ENCODE peak calls at places on chromosomes 13 and 19, in six cellular contexts. One of them, this sample, is unnamed.

GRCh38 chr19:1324792-1325567 is 39.3 kb downstream of the EFNA2 start:
- DNase-seq in T follicular helper cell: no peak
- DNase-seq in activated naive CD8-positive, alpha-beta T cell treated with anti-CD3 and anti-CD28 coated beads for 36 hours: peak; percentile 67
- DNase-seq in occipital lobe: no peak
- DNase-seq in GM19239: peak; percentile 15
- DNase-seq in aorta: peak; percentile 78
- DNase-seq in this sample: peak; percentile 93

GRCh38 chr13:61170791-61171330 is 244.8 kb downstream of the PCDH20 start:
- DNase-seq in T follicular helper cell: no peak
- DNase-seq in activated naive CD8-positive, alpha-beta T cell treated with anti-CD3 and anti-CD28 coated beads for 36 hours: no peak
- DNase-seq in occipital lobe: peak; percentile 21
- DNase-seq in GM19239: no peak
- DNase-seq in aorta: no peak
- DNase-seq in this sample: no peak

GRCh38 chr19:19595171-19595701 is 23.3 kb downstream of the PBX4 start:
- DNase-seq in T follicular helper cell: no peak
- DNase-seq in activated naive CD8-positive, alpha-beta T cell treated with anti-CD3 and anti-CD28 coated beads for 36 hours: no peak
- DNase-seq in occipital lobe: no peak
- DNase-seq in GM19239: no peak
- DNase-seq in aorta: no peak
- DNase-seq in this sample: no peak

GRCh38 chr13:31725841-31726240 is 13.5 kb upstream of the RXFP2 start:
- DNase-seq in T follicular helper cell: no peak
- DNase-seq in activated naive CD8-positive, alpha-beta T cell treated with anti-CD3 and anti-CD28 coated beads for 36 hours: no peak
- DNase-seq in occipital lobe: no peak
- DNase-seq in GM19239: no peak
- DNase-seq in aorta: no peak
- DNase-seq in this sample: no peak

GRCh38 chr13:108102771-108103170 is 112.6 kb downstream of the LIG4 start:
- DNase-seq in T follicular helper cell: no peak
- DNase-seq in activated naive CD8-positive, alpha-beta T cell treated with anti-CD3 and anti-CD28 coated beads for 36 hours: no peak
- DNase-seq in occipital lobe: no peak
- DNase-seq in GM19239: no peak
- DNase-seq in aorta: no peak
- DNase-seq in this sample: no peak

GRCh38 chr19:51354103-51354741 is 12.0 kb downstream of the ETFB start:
- DNase-seq in T follicular helper cell: no peak
- DNase-seq in activated naive CD8-positive, alpha-beta T cell treated with anti-CD3 and anti-CD28 coated beads for 36 hours: no peak
- DNase-seq in occipital lobe: no peak
- DNase-seq in GM19239: no peak
- DNase-seq in aorta: no peak
- DNase-seq in this sample: no peak

GRCh38 chr19:19105365-19106060 is 32.8 kb downstream of the TMEM161A start:
- DNase-seq in T follicular helper cell: no peak
- DNase-seq in activated naive CD8-positive, alpha-beta T cell treated with anti-CD3 and anti-CD28 coated beads for 36 hours: no peak
- DNase-seq in occipital lobe: no peak
- DNase-seq in GM19239: no peak
- DNase-seq in aorta: peak; percentile 59
- DNase-seq in this sample: no peak

GRCh38 chr19:6276447-6276846 is 3.3 kb downstream of the MLLT1 start:
- DNase-seq in T follicular helper cell: no peak
- DNase-seq in activated naive CD8-positive, alpha-beta T cell treated with anti-CD3 and anti-CD28 coated beads for 36 hours: no peak
- DNase-seq in occipital lobe: no peak
- DNase-seq in GM19239: no peak
- DNase-seq in aorta: peak; percentile 81
- DNase-seq in this sample: peak; percentile 94

GRCh38 chr13:38348890-38349289 is 761 bp upstream of the UFM1 start:
- DNase-seq in T follicular helper cell: no peak
- DNase-seq in activated naive CD8-positive, alpha-beta T cell treated with anti-CD3 and anti-CD28 coated beads for 36 hours: peak; percentile 23
- DNase-seq in occipital lobe: no peak
- DNase-seq in GM19239: no peak
- DNase-seq in aorta: no peak
- DNase-seq in this sample: peak; percentile 31

GRCh38 chr19:42069619-42070293 is at the start of gene GRIK5:
- DNase-seq in T follicular helper cell: no peak
- DNase-seq in activated naive CD8-positive, alpha-beta T cell treated with anti-CD3 and anti-CD28 coated beads for 36 hours: no peak
- DNase-seq in occipital lobe: peak; percentile 41
- DNase-seq in GM19239: no peak
- DNase-seq in aorta: no peak
- DNase-seq in this sample: no peak

This sample was measured in posterior vena cava.